ENCODE peak calls at places on chromosomes 13 and 19, in ten cellular contexts. L is activated T-cell treated with anti-CD3 and anti-CD28 coated beads for 1 hour; Y is stimulated activated CD4-positive, alpha-beta T cell treated with anti-CD3 and anti-CD28 coated beads, Interleukin-15, amount 100 ng/mL, for 1 hour; D is stimulated activated CD8-positive, alpha-beta memory T cell treated with anti-CD3 and anti-CD28 coated beads, Interleukin-7, amount 100 ng/mL, for 1 hour; M is Kasumi-1; Z is HS-27A; H is effector memory CD4-positive, alpha-beta T cell; B is colonic mucosa; A is iris pigment epithelial cell; G is choroid plexus epithelial cell. F is an unnamed sample.

GRCh38 chr13:112931028-112931934 is 37.7 kb upstream of the MCF2L start:
- DNase-seq in B (peak; percentile 66), Y (no peak), Z (no peak), L (no peak), A (peak; percentile 76), H (no peak), M (no peak), D (no peak), G (peak; percentile 88), F (peak; percentile 83)

GRCh38 chr19:10290876-10291553 is 1.3 kb downstream of the ICAM5 start:
- DNase-seq in A (peak; percentile 41), Z (no peak), Y (no peak), D (no peak), L (no peak), G (peak; percentile 59), H (no peak), B (peak; percentile 77), M (peak; percentile 43), F (peak; percentile 60)

GRCh38 chr13:40504641-40505040 is 161.8 kb downstream of the FOXO1 start:
- DNase-seq in L (no peak), H (no peak), D (no peak), Y (no peak), Z (no peak), G (no peak), M (no peak), B (no peak), A (no peak), F (no peak)

GRCh38 chr13:113432509-113433270 is 20.6 kb downstream of the ADPRHL1 start:
- DNase-seq in M (no peak), H (no peak), A (no peak), Y (no peak), L (no peak), B (no peak), D (no peak), Z (no peak), G (no peak), F (no peak)

GRCh38 chr19:12828494-12828893 is 5.9 kb downstream of the RTBDN start:
- DNase-seq in Z (no peak), H (no peak), G (no peak), B (peak; percentile 63), Y (peak; percentile 24), A (no peak), M (peak; percentile 52), L (no peak), D (no peak), F (peak; percentile 63)

GRCh38 chr19:39428309-39429112 is 7.2 kb downstream of the RPS16 start:
- DNase-seq in D (no peak), L (no peak), B (peak; percentile 25), Y (no peak), M (no peak), H (no peak), G (peak; percentile 93), A (peak; percentile 79), Z (no peak), F (peak; percentile 97)

GRCh38 chr19:16370671-16371391 is 46.2 kb downstream of the KLF2 start:
- DNase-seq in Y (no peak), G (no peak), D (no peak), M (no peak), A (no peak), B (no peak), H (no peak), L (no peak), Z (no peak), F (no peak)

GRCh38 chr13:66803759-66804456 is 426.2 kb downstream of the PCDH9 start:
- DNase-seq in A (peak; percentile 12), G (peak; percentile 20), B (no peak), H (no peak), Z (no peak), M (no peak), L (no peak), Y (no peak), D (no peak), F (no peak)

GRCh38 chr19:1591421-1592022 is 1.1 kb downstream of the MBD3 start:
- DNase-seq in A (no peak), M (no peak), L (no peak), Z (no peak), D (no peak), G (no peak), B (no peak), H (no peak), Y (no peak), F (peak; percentile 39)

GRCh38 chr13:73698859-73699258 is 435.3 kb downstream of the KLF12 start:
- DNase-seq in A (peak; percentile 50), Y (no peak), H (no peak), Z (no peak), G (peak; percentile 37), L (no peak), B (no peak), D (no peak), M (no peak), F (no peak)

GRCh38 chr19:1354496-1355257 is 29.0 kb upstream of the NDUFS7 start:
- DNase-seq in Z (peak; percentile 27), G (peak; percentile 84), Y (peak; percentile 79), D (peak; percentile 66), L (peak; percentile 76), H (peak; percentile 75), A (peak; percentile 83), M (peak; percentile 80), B (peak; percentile 91), F (peak; percentile 93)

GRCh38 chr13:113732176-113732960 is 26.7 kb upstream of the TMEM255B start:
- DNase-seq in G (no peak), D (no peak), M (no peak), Z (no peak), A (no peak), B (no peak), L (no peak), H (no peak), Y (no peak), F (no peak)

GRCh38 chr19:51541458-51542357 is 10.2 kb upstream of the SIGLEC6 start:
- DNase-seq in A (no peak), B (no peak), G (no peak), M (no peak), L (no peak), Y (no peak), Z (no peak), H (no peak), D (no peak), F (no peak)

GRCh38 chr19:8611890-8612806 is 1.6 kb upstream of the ADAMTS10 start:
- DNase-seq in H (no peak), D (no peak), Y (no peak), M (no peak), Z (no peak), G (peak; percentile 77), L (no peak), B (peak; percentile 40), A (peak; percentile 84), F (peak; percentile 79)

GRCh38 chr13:83312194-83312593 is 570.1 kb downstream of the SLITRK1 start:
- DNase-seq in D (no peak), B (no peak), G (peak; percentile 49), L (no peak), M (no peak), A (peak; percentile 44), Y (no peak), H (no peak), Z (peak; percentile 23), F (no peak)

GRCh38 chr19:30362156-30362754 is 9.9 kb upstream of the ZNF536 start:
- DNase-seq in D (no peak), Y (no peak), H (no peak), B (no peak), M (no peak), Z (no peak), A (no peak), G (no peak), L (no peak), F (peak; percentile 31)

GRCh38 chr13:100673831-100674362 is 698 bp downstream of the TMTC4 start:
- DNase-seq in H (peak; percentile 30), Y (peak; percentile 10), A (peak; percentile 92), L (peak; percentile 19), B (peak; percentile 64), G (peak; percentile 94), D (no peak), Z (peak; percentile 41), M (peak; percentile 55), F (peak; percentile 82)

GRCh38 chr13:80881495-80882482 is 540.9 kb upstream of the SPRY2 start:
- DNase-seq in M (no peak), Z (no peak), L (no peak), A (peak; percentile 37), D (no peak), H (no peak), Y (no peak), G (peak; percentile 26), B (no peak), F (no peak)

GRCh38 chr13:60396008-60396782 is 825 bp upstream of the TDRD3 start:
- DNase-seq in G (peak; percentile 91), A (peak; percentile 92), Z (peak; percentile 73), M (peak; percentile 93), H (peak; percentile 78), B (peak; percentile 93), D (peak; percentile 75), Y (peak; percentile 79), L (peak; percentile 73), F (peak; percentile 95)

GRCh38 chr13:40060318-40061007 is 405.0 kb downstream of the COG6 start:
- DNase-seq in H (no peak), M (no peak), A (peak; percentile 96), Z (no peak), B (no peak), L (no peak), D (no peak), G (peak; percentile 93), Y (peak; percentile 13), F (no peak)

F was measured in mesendoderm.